ENCODE peak calls at places on chromosomes 3 and 15, in five cellular contexts. N is uterus, G is left ventricle myocardium inferior, T is RWPE2, X is suprapubic skin. H is an unnamed sample. For H3K4me1, the result is how much of the 10 kb centered on the place peaks cover.

GRCh38 chr3:28916713-28917499 is 364.0 kb upstream of the RBMS3 start:
- DNase-seq in N (peak), G (peak), T (no peak), X (no peak), H (peak)

GRCh38 chr15:101176625-101177024 is 75.2 kb downstream of the CHSY1 start:
- DNase-seq in N (no peak), G (no peak), T (peak), X (no peak), H (no peak)

GRCh38 chr15:52427804-52428203 is 100.9 kb downstream of the MYO5A start:
- DNase-seq in N (no peak), G (peak), T (no peak), X (no peak), H (no peak)

GRCh38 chr3:196868297-196868661 is 559 bp downstream of the SENP5 start:
- DNase-seq in N (no peak), G (peak), T (peak), X (peak), H (no peak)

GRCh38 chr3:35654471-35654870 is 15.1 kb downstream of the ARPP21 start:
- DNase-seq in N (no peak), G (no peak), T (no peak), X (no peak), H (no peak)

GRCh38 chr3:116920836-116921596 is 211.4 kb downstream of the TUSC7 start:
- DNase-seq in N (no peak), G (no peak), T (no peak), X (no peak), H (no peak)

GRCh38 chr3:66136597-66136996 is 84.2 kb upstream of the SLC25A26 start:
- DNase-seq in N (no peak), G (no peak), T (no peak), X (no peak), H (no peak)

GRCh38 chr15:84765675-84766074 is 17.3 kb downstream of the ZNF592 start:
- DNase-seq in N (no peak), G (no peak), T (no peak), X (no peak), H (no peak)

GRCh38 chr3:74614133-74614967 is at the start of gene CNTN3:
- DNase-seq in N (no peak), G (peak), T (no peak), X (no peak), H (peak)

GRCh38 chr3:8536106-8537052 is 34.8 kb downstream of the LMCD1 start:
- DNase-seq in N (no peak), G (no peak), T (no peak), X (no peak), H (no peak)

GRCh38 chr15:78312551-78312950 is 13.1 kb upstream of the SKIC8 start:
- DNase-seq in N (no peak), G (no peak), T (no peak), X (no peak), H (no peak)

GRCh38 chr3:134918448-134918847 is 123.4 kb downstream of the EPHB1 start:
- DNase-seq in N (no peak), G (no peak), T (no peak), X (no peak), H (no peak)

GRCh38 chr15:75809986-75810750 is 33.1 kb upstream of the UBE2Q2 start:
- DNase-seq in N (no peak), G (no peak), T (no peak), X (no peak), H (no peak)

GRCh38 chr3:153285194-153285641 is 123.2 kb downstream of the RAP2B start:
- DNase-seq in N (no peak), G (no peak), T (no peak), X (no peak), H (no peak)

GRCh38 chr3:159604151-159604581 is 384.5 kb upstream of the IL12A start:
- DNase-seq in N (peak), G (peak), T (no peak), X (no peak), H (peak)

GRCh38 chr3:123624302-123624701 is 39.4 kb upstream of the HACD2 start:
- DNase-seq in N (no peak), G (no peak), T (no peak), X (no peak), H (no peak)

GRCh38 chr15:60840703-60841411 is 361.9 kb upstream of the ICE2 start:
- DNase-seq in N (no peak), G (no peak), T (no peak), X (no peak), H (no peak)
- H3K4me1 ChIP-seq in N (under half), G (under half), T (under half), X (under half), H (under half)

GRCh38 chr15:83305696-83306291 is 21.3 kb upstream of the BNC1 start:
- DNase-seq in N (no peak), G (no peak), T (peak), X (no peak), H (no peak)
- H3K27ac ChIP-seq in N (no peak), G (no peak), T (peak), X (peak), H (no peak)

GRCh38 chr3:37941608-37942540 is 48.7 kb upstream of the VILL start:
- DNase-seq in N (no peak), G (no peak), T (no peak), X (no peak), H (no peak)

GRCh38 chr3:37944243-37944955 is 46.2 kb upstream of the VILL start:
- DNase-seq in N (no peak), G (no peak), T (no peak), X (no peak), H (no peak)

GRCh38 chr3:37943126-37943525 is 47.5 kb upstream of the VILL start:
- DNase-seq in N (no peak), G (no peak), T (no peak), X (no peak), H (no peak)

GRCh38 chr3:37943631-37944242 is 46.8 kb upstream of the VILL start:
- DNase-seq in N (peak), G (no peak), T (no peak), X (no peak), H (no peak)

DNA sequence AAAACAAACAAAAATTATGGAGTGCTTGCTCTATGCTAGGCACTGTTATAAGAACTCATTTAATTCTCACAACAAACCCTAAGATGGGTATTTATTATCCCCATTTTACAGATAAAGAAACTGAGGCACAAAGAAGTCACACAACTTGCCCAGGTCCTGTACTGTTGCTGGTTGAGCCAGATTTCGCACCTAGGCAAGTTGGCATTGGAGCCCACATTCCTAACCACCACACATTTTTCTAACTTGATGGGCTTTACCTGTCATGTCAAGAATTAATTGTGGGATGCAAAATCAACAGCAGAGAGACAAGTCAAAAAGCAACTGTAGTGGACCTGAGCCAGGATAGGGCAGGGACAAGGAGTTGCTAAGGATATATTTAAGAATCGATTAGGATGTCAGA is 47.9 kb upstream of the VILL start:
- DNase-seq in N (no peak), G (no peak), T (no peak), X (no peak), H (no peak)
- H3K4me1 ChIP-seq in N (under half), G (half or more), T (under half), X (half or more), H (half or more)

GRCh38 chr3:105365536-105366301 is 990 bp upstream of the ALCAM start:
- DNase-seq in N (no peak), G (no peak), T (no peak), X (peak), H (no peak)
- H3K27ac ChIP-seq in N (peak), G (peak), T (peak), X (peak), H (no peak)

H was measured in heart right ventricle.